ENCODE peak calls at places on chromosomes 7 and 10, in ten cellular contexts. C, Z, Y, S, R, T, Q, X, L and E are unnamed samples.

GRCh38 chr10:43971981-43972380 is 323.3 kb upstream of the ZNF32 start:
- DNase-seq in C (no peak), S (no peak), Y (no peak), Q (no peak), X (no peak), Z (no peak), L (no peak), T (no peak), R (no peak), E (no peak)

GRCh38 chr7:157621131-157621681 is 284.4 kb downstream of the DNAJB6 start:
- DNase-seq in Z (no peak), L (peak; percentile 59), S (no peak), R (no peak), C (no peak), Q (no peak), X (no peak), Y (no peak), T (peak; percentile 43), E (no peak)

GRCh38 chr7:130987092-130987491 is 253.1 kb upstream of the KLF14 start:
- DNase-seq in S (peak; percentile 48), T (no peak), L (no peak), C (no peak), Z (no peak), Y (no peak), Q (no peak), X (no peak), R (no peak), E (no peak)

GRCh38 chr7:22866965-22867364 is 44.3 kb upstream of the TOMM7 start:
- DNase-seq in X (no peak), C (no peak), Q (no peak), Z (no peak), Y (no peak), T (no peak), R (no peak), L (no peak), S (peak; percentile 65), E (no peak)

GRCh38 chr10:117074621-117075020 is 63.4 kb downstream of the VAX1 start:
- DNase-seq in L (no peak), S (no peak), R (no peak), Y (no peak), X (no peak), Q (peak; percentile 31), Z (no peak), T (no peak), C (no peak), E (no peak)

GRCh38 chr10:79929409-79929904 is 19.4 kb downstream of the SFTPD start:
- DNase-seq in T (peak; percentile 80), R (no peak), S (peak; percentile 51), Y (peak; percentile 84), Q (peak; percentile 83), C (peak; percentile 90), X (peak; percentile 43), L (peak; percentile 92), Z (peak; percentile 71), E (peak; percentile 82)

GRCh38 chr7:21912305-21912704 is 33.4 kb downstream of the CDCA7L start:
- DNase-seq in X (no peak), T (no peak), R (no peak), L (no peak), Y (peak; percentile 58), C (peak; percentile 30), S (peak; percentile 85), Z (no peak), Q (no peak), E (no peak)

GRCh38 chr7:113137241-113137640 is 18.9 kb upstream of the SMIM30 start:
- DNase-seq in R (no peak), X (no peak), Y (no peak), S (no peak), Q (no peak), L (no peak), Z (no peak), T (no peak), C (no peak), E (no peak)

GRCh38 chr7:151013728-151014497 is 10.4 kb downstream of the ATG9B start:
- DNase-seq in Z (peak; percentile 94), S (peak; percentile 62), R (peak; percentile 27), Q (peak; percentile 81), Y (peak; percentile 59), T (peak; percentile 87), C (peak; percentile 74), X (peak; percentile 72), L (peak; percentile 82), E (peak; percentile 72)

GRCh38 chr10:97434055-97434454 is 8.1 kb downstream of the PGAM1 start:
- DNase-seq in T (no peak), Y (no peak), Q (no peak), L (no peak), R (no peak), S (no peak), Z (no peak), C (no peak), X (no peak), E (no peak)

GRCh38 chr10:30384791-30385201 is 35.7 kb upstream of the MTPAP start:
- DNase-seq in Y (no peak), X (no peak), R (no peak), T (peak; percentile 53), Z (no peak), C (peak; percentile 13), L (peak; percentile 54), S (peak; percentile 39), Q (no peak), E (no peak)

GRCh38 chr10:80204801-80205477 is 398 bp downstream of the ANXA11 start:
- DNase-seq in Z (peak; percentile 50), T (no peak), Y (peak; percentile 50), Q (peak; percentile 47), S (peak; percentile 37), X (no peak), C (peak; percentile 72), R (no peak), L (peak; percentile 84), E (no peak)

GRCh38 chr7:132161231-132161915 is 414.9 kb downstream of the PLXNA4 start:
- DNase-seq in X (peak; percentile 49), R (no peak), S (peak; percentile 23), Y (peak; percentile 68), Q (no peak), C (peak; percentile 39), T (no peak), L (peak; percentile 89), Z (no peak), E (no peak)

GRCh38 chr10:101230185-101230917 is 1.1 kb upstream of the LBX1 start:
- DNase-seq in Q (no peak), C (no peak), R (no peak), T (no peak), S (no peak), X (no peak), Z (no peak), Y (no peak), L (no peak), E (no peak)

GRCh38 chr7:130441408-130441854 is 615 bp upstream of the CEP41 start:
- DNase-seq in Y (no peak), L (no peak), X (peak; percentile 76), S (peak; percentile 39), R (no peak), Q (no peak), C (peak; percentile 62), Z (no peak), T (no peak), E (no peak)

GRCh38 chr7:156145996-156146395 is 333.7 kb upstream of the SHH start:
- DNase-seq in C (no peak), R (no peak), S (no peak), Q (no peak), X (no peak), T (no peak), Y (no peak), L (peak; percentile 34), Z (no peak), E (no peak)

GRCh38 chr10:102433619-102434046 is 1.3 kb upstream of the CUEDC2 start:
- DNase-seq in Q (no peak), T (no peak), C (no peak), S (no peak), X (no peak), R (no peak), Z (no peak), L (no peak), Y (no peak), E (peak; percentile 21)
- H3K4me1 ChIP-seq in Q (peaks cover 16% of the 10 kb centered on the region), T (peaks cover 14% of the 10 kb centered on the region), C (peaks cover 15% of the 10 kb centered on the region), S (peaks cover 11% of the 10 kb centered on the region), X (peaks cover 6% of the 10 kb centered on the region), R (peaks cover 29% of the 10 kb centered on the region), Z (peaks cover 58% of the 10 kb centered on the region), L (peaks cover 26% of the 10 kb centered on the region), Y (peaks cover 19% of the 10 kb centered on the region), E (peaks cover 8% of the 10 kb centered on the region)

GRCh38 chr10:71753960-71754505 is 19.3 kb downstream of the VSIR start:
- DNase-seq in Y (no peak), T (no peak), L (peak; percentile 57), C (no peak), Q (no peak), S (no peak), X (no peak), Z (no peak), R (no peak), E (no peak)
- H3K4me1 ChIP-seq in Y (peaks cover 96% of the 10 kb centered on the region), T (peaks cover 3% of the 10 kb centered on the region), L (peaks cover 84% of the 10 kb centered on the region), C (peaks cover 2% of the 10 kb centered on the region), Q (peaks cover 39% of the 10 kb centered on the region), S (peaks cover under 1% of the 10 kb centered on the region), X (peaks cover 15% of the 10 kb centered on the region), Z (peaks cover 100% of the 10 kb centered on the region), R (peaks cover 7% of the 10 kb centered on the region), E (peaks cover 10% of the 10 kb centered on the region)

DNA sequence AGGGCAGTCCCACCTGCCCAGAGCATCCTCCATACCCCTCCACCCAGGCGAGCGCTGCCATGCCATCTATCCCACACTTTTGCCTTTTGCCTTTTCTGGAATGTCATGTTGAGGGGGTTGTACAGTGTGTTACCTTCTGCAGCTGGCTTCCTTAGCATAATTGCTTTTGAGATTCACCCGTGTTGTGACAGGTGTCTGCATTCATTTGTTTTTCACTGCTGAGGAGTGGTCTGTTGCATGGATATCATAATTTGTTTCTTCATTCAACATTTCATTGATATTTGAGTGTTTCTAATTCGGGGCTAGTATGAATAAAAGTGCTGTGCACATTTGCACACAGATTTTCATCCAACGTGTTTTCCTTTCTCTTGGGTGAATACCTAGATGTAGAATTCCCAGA is 353.9 kb downstream of the PAXIP1 start:
- DNase-seq in Q (no peak), R (no peak), Y (no peak), C (no peak), T (no peak), X (no peak), Z (no peak), L (no peak), S (no peak), E (no peak)
- H3K4me1 ChIP-seq in Q (no peaks in the 10 kb centered on the region), R (no peaks in the 10 kb centered on the region), Y (no peaks in the 10 kb centered on the region), C (no peaks in the 10 kb centered on the region), T (no peaks in the 10 kb centered on the region), X (no peaks in the 10 kb centered on the region), Z (no peaks in the 10 kb centered on the region), L (no peaks in the 10 kb centered on the region), S (no peaks in the 10 kb centered on the region), E (no peaks in the 10 kb centered on the region)

DNA sequence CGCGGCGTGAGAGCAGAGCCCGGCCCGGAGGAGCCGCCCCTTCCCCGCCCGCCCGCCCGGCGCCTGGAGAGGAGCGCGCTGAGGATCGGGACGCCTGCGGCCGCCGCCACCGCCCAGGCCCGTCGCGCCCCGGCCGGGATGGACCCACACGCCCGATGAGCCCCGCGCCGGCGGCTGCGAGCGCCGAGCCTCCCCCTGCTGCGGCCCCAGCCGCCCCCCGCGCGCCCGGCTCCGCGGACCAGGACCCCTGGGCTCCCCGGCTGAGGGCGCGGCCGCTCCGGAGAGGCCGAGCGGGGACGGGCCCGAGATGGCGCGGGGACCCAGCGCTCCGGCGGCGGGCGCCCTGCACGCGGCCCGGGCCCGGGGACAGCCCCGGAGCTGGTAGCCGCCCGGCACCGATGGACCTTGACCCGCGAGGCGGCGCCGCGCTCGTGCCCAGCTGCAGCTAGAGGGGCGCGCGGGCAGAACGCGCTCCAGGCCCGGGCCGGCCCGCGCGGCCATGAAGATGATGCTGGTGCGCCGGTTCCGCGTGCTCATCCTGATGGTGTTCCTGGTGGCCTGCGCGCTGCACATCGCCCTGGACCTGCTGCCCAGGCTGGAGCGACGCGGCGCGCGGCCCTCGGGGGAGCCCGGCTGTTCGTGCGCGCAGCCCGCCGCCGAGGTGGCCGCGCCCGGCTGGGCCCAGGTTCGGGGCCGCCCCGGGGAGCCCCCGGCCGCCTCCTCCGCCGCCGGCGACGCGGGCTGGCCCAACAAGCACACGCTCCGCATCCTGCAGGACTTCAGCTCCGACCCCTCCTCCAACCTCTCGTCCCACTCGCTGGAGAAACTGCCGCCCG is 548 bp downstream of the FAM20C start:
- DNase-seq in C (peak; percentile 57), S (no peak), T (no peak), Q (peak; percentile 35), R (no peak), L (no peak), Y (no peak), Z (no peak), X (no peak), E (no peak)
- H3K4me1 ChIP-seq in C (peaks cover 27% of the 10 kb centered on the region), S (peaks cover 14% of the 10 kb centered on the region), T (peaks cover 26% of the 10 kb centered on the region), Q (peaks cover 35% of the 10 kb centered on the region), R (peaks cover 52% of the 10 kb centered on the region), L (peaks cover 31% of the 10 kb centered on the region), Y (peaks cover 51% of the 10 kb centered on the region), Z (no peaks in the 10 kb centered on the region), X (peaks cover 7% of the 10 kb centered on the region), E (peaks cover 33% of the 10 kb centered on the region)